ENCODE peak calls at places on chromosome 3, in four cellular contexts. X is CD8-positive, alpha-beta T cell; M is hepatocyte; W is OCI-LY7. U is an unnamed sample. For H3K4me1, the result is how much of the 10 kb centered on the place peaks cover.

GRCh38 chr3:148789156-148789555 is 38.5 kb upstream of the CPB1 start:
- DNase-seq in W (no peak), M (no peak), X (no peak), U (no peak)

GRCh38 chr3:133117342-133117741 is 79.2 kb downstream of the TMEM108 start:
- DNase-seq in M (no peak), W (no peak), X (no peak), U (no peak)

GRCh38 chr3:188489639-188490405 is 335.9 kb downstream of the LPP start:
- DNase-seq in M (no peak), X (no peak), W (peak), U (no peak)

GRCh38 chr3:129911261-129911861 is 17.9 kb upstream of the TMCC1 start:
- DNase-seq in W (no peak), M (no peak), X (no peak), U (no peak)

GRCh38 chr3:150989208-150989607 is 16.7 kb upstream of the CLRN1 start:
- DNase-seq in X (no peak), M (no peak), W (no peak), U (no peak)

GRCh38 chr3:183253961-183254815 is 1.1 kb downstream of the B3GNT5 start:
- DNase-seq in X (peak), M (peak), W (no peak), U (no peak)

GRCh38 chr3:57910988-57911387 is 97.2 kb upstream of the FLNB start:
- DNase-seq in M (no peak), W (peak), X (peak), U (peak)

GRCh38 chr3:193826126-193826795 is 233.3 kb downstream of the OPA1 start:
- DNase-seq in M (peak), W (no peak), X (no peak), U (no peak)

GRCh38 chr3:15326673-15327072 is 5.7 kb downstream of the SH3BP5 start:
- DNase-seq in X (no peak), M (no peak), W (no peak), U (no peak)
- H3K4me1 ChIP-seq in X (under half), M (under half), W (under half), U (under half)

GRCh38 chr3:86794336-86795065 is 196.4 kb downstream of the VGLL3 start:
- DNase-seq in W (no peak), X (no peak), M (no peak), U (no peak)
- H3K4me3 ChIP-seq in W (no peak), X (no peak), M (no peak), U (no peak)

DNA sequence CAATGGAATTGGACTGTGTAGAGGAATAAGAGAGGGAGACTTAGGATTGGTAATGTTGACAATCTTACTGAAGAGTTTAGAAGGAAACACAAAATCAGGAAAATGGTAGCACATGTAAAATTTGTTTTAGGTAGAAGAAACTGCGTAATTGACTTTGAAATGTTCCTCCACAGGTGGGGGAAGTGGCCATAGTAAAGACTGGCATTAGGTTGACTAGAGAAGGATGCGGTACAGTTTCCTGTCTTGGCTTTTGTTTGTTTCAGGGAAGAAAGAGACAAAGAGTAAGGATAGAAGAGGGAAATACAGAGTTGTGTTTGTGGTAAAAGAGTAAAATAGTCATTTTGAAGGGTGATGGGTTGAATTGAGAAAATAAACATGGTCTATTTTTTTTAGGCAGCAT is 253.6 kb upstream of the ZNF717 start:
- DNase-seq in W (no peak), M (no peak), X (no peak), U (no peak)
- H3K27ac ChIP-seq in W (no peak), M (no peak), X (no peak), U (peak)

GRCh38 chr3:48595526-48596121 is 495 bp upstream of the COL7A1 start:
- DNase-seq in X (no peak), M (peak), W (no peak), U (no peak)
- H3K4me1 ChIP-seq in X (under half), M (under half), W (under half), U (under half)

GRCh38 chr3:189789432-189789831 is 158.2 kb downstream of the TP63 start:
- DNase-seq in M (no peak), X (no peak), W (no peak), U (no peak)
- H3K4me3 ChIP-seq in M (no peak), X (no peak), W (no peak), U (no peak)

GRCh38 chr3:102091358-102091757 is 242.0 kb downstream of the NFKBIZ start:
- DNase-seq in M (no peak), X (no peak), W (no peak), U (no peak)
- H3K27ac ChIP-seq in M (peak), X (no peak), W (no peak), U (no peak)

GRCh38 chr3:171807806-171808205 is 2.5 kb downstream of the PLD1 start:
- DNase-seq in W (no peak), M (no peak), X (no peak), U (no peak)
- H3K4me1 ChIP-seq in W (under half), M (under half), X (under half), U (under half)

GRCh38 chr3:25156526-25157075 is 271.5 kb upstream of the RARB start:
- DNase-seq in W (no peak), X (no peak), M (peak), U (no peak)
- H3K4me3 ChIP-seq in W (no peak), X (no peak), M (no peak), U (no peak)

GRCh38 chr3:153026026-153026425 is 136.0 kb upstream of the RAP2B start:
- DNase-seq in W (peak), M (peak), X (no peak), U (no peak)

GRCh38 chr3:153029350-153029749 is 132.7 kb upstream of the RAP2B start:
- DNase-seq in W (no peak), M (peak), X (no peak), U (no peak)

GRCh38 chr3:153023896-153024295 is 138.1 kb upstream of the RAP2B start:
- DNase-seq in X (no peak), M (no peak), W (no peak), U (no peak)

GRCh38 chr3:153032891-153033290 is 129.1 kb upstream of the RAP2B start:
- DNase-seq in X (no peak), M (no peak), W (no peak), U (no peak)

DNA sequence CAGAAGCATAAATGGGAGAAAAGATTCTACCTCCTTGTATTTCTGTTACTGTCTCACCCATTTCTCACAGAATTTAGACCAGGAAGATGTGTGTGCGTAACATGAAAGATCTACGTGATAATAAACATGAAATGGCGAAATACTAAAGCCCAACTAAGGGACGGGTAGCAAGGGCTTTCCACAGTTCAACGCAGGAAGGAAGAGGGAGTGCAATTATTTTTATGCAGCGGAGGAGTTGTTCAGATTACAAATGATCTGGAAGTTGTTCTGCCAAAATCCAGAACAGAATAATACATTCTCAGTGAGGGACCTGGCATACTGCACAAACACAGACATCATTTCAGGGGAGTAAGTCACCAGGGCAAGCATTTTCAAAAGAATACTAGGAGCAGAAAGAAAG is 133.7 kb upstream of the RAP2B start:
- DNase-seq in X (no peak), W (no peak), M (no peak), U (no peak)
- H3K27ac ChIP-seq in X (no peak), W (no peak), M (no peak), U (no peak)

U was measured in iPS DF 6.9.